ENCODE peak calls at places on chromosomes 1 and 21, in four cellular contexts. P is effector memory CD8-positive, alpha-beta T cell; D is nephron progenitor cell; K is B cell. S is an unnamed sample.

GRCh38 chr1:192555399-192555798 is 20.2 kb upstream of the RGS1 start:
- DNase-seq in D (no peak), K (no peak), P (no peak), S (no peak)

GRCh38 chr1:228876187-228876586 is 140.9 kb downstream of the RHOU start:
- DNase-seq in D (no peak), P (no peak), K (no peak), S (no peak)

GRCh38 chr1:33918368-33918767 is 54.5 kb downstream of the HMGB4 start:
- DNase-seq in D (no peak), K (no peak), P (no peak), S (no peak)

GRCh38 chr21:16473965-16474364 is 744.2 kb downstream of the USP25 start:
- DNase-seq in K (no peak), P (no peak), D (no peak), S (no peak)

GRCh38 chr1:67339623-67340343 is 32.1 kb downstream of the IL12RB2 start:
- DNase-seq in K (no peak), P (no peak), D (no peak), S (no peak)

GRCh38 chr1:24688621-24689195 is 45.6 kb downstream of the SRRM1 start:
- DNase-seq in K (peak), P (peak), D (peak), S (peak)

GRCh38 chr1:59499956-59500569 is 203.2 kb downstream of the FGGY start:
- DNase-seq in K (no peak), P (no peak), D (no peak), S (no peak)

GRCh38 chr1:94039514-94039870 is 81.5 kb downstream of the ABCA4 start:
- DNase-seq in P (peak), D (peak), K (no peak), S (peak)

GRCh38 chr1:115409097-115409852 is 71.2 kb upstream of the NGF start:
- DNase-seq in D (no peak), P (no peak), K (no peak), S (no peak)

GRCh38 chr1:156106624-156107488 is 7.7 kb upstream of the LMNA start:
- DNase-seq in K (no peak), D (no peak), P (no peak), S (no peak)

GRCh38 chr1:219088778-219089557 is 84.7 kb upstream of the LYPLAL1 start:
- DNase-seq in P (no peak), D (no peak), K (no peak), S (no peak)

GRCh38 chr1:1132928-1133750 is 17.2 kb upstream of the C1orf159 start:
- DNase-seq in K (no peak), P (no peak), D (no peak), S (no peak)